ENCODE peak calls at places on chromosomes 7 and 10, in nine cellular contexts. N, U, P, S, R, C, O, G and Z are unnamed samples.

GRCh38 chr10:119897366-119897765 is 4.8 kb downstream of the SEC23IP start:
- DNase-seq in N (no peak), U (no peak), P (no peak), S (no peak), R (no peak), C (no peak), O (no peak), G (no peak), Z (no peak)

GRCh38 chr7:54397836-54398612 is 144.2 kb upstream of the VSTM2A start:
- DNase-seq in N (no peak), U (no peak), P (no peak), S (no peak), R (no peak), C (no peak), O (no peak), G (peak), Z (peak)

GRCh38 chr10:3071405-3072198 is 4.3 kb downstream of the PFKP start:
- DNase-seq in N (no peak), U (peak), P (no peak), S (no peak), R (no peak), C (peak), O (no peak), G (peak), Z (peak)

GRCh38 chr10:132157101-132157500 is 29.6 kb upstream of the DPYSL4 start:
- DNase-seq in N (no peak), U (no peak), P (no peak), S (no peak), R (no peak), C (no peak), O (no peak), G (no peak), Z (no peak)

GRCh38 chr7:115558186-115558585 is 472.4 kb downstream of the TFEC start:
- DNase-seq in N (no peak), U (no peak), P (no peak), S (no peak), R (no peak), C (no peak), O (no peak), G (no peak), Z (no peak)

GRCh38 chr10:126640391-126640790 is 30.1 kb downstream of the C10orf90 start:
- DNase-seq in N (no peak), U (no peak), P (no peak), S (no peak), R (no peak), C (peak), O (no peak), G (peak), Z (peak)

GRCh38 chr10:95260397-95260881 is 30.4 kb downstream of the PDLIM1 start:
- DNase-seq in N (no peak), U (no peak), P (no peak), S (no peak), R (no peak), C (peak), O (no peak), G (no peak), Z (peak)

GRCh38 chr10:30027057-30028005 is 32.1 kb downstream of the JCAD start:
- DNase-seq in N (peak), U (peak), P (peak), S (peak), R (no peak), C (no peak), O (peak), G (peak), Z (peak)

GRCh38 chr10:31484407-31485135 is 165.6 kb downstream of the ZEB1 start:
- DNase-seq in N (no peak), U (no peak), P (no peak), S (no peak), R (no peak), C (no peak), O (no peak), G (peak), Z (no peak)

GRCh38 chr10:132300582-132300981 is 7.2 kb downstream of the STK32C start:
- DNase-seq in N (no peak), U (no peak), P (no peak), S (no peak), R (no peak), C (no peak), O (no peak), G (no peak), Z (no peak)

GRCh38 chr10:3623746-3624145 is 161.3 kb downstream of the KLF6 start:
- DNase-seq in N (no peak), U (no peak), P (no peak), S (no peak), R (no peak), C (no peak), O (no peak), G (no peak), Z (no peak)

GRCh38 chr10:29613791-29614190 is 21.0 kb downstream of the SVIL start:
- DNase-seq in N (no peak), U (no peak), P (no peak), S (no peak), R (no peak), C (no peak), O (no peak), G (no peak), Z (no peak)

GRCh38 chr7:78039791-78040776 is 241.5 kb downstream of the PHTF2 start:
- DNase-seq in N (peak), U (peak), P (no peak), S (peak), R (no peak), C (peak), O (no peak), G (peak), Z (peak)

GRCh38 chr10:60148266-60148840 is 241.3 kb downstream of the ANK3 start:
- DNase-seq in N (peak), U (no peak), P (no peak), S (no peak), R (no peak), C (no peak), O (no peak), G (no peak), Z (no peak)

GRCh38 chr10:67657775-67658174 is 38.2 kb downstream of the CTNNA3 start:
- DNase-seq in N (no peak), U (no peak), P (no peak), S (no peak), R (no peak), C (no peak), O (no peak), G (no peak), Z (no peak)

GRCh38 chr10:12839941-12840611 is 161.4 kb downstream of the CCDC3 start:
- DNase-seq in N (no peak), U (no peak), P (no peak), S (no peak), R (no peak), C (no peak), O (no peak), G (no peak), Z (no peak)

GRCh38 chr7:150781016-150781415 is 19.1 kb downstream of the TMEM176B start:
- DNase-seq in N (no peak), U (no peak), P (no peak), S (no peak), R (no peak), C (no peak), O (no peak), G (peak), Z (no peak)

GRCh38 chr10:78290131-78290750 is 256.6 kb downstream of the RPS24 start:
- DNase-seq in N (no peak), U (no peak), P (no peak), S (no peak), R (no peak), C (no peak), O (no peak), G (no peak), Z (no peak)

GRCh38 chr10:90171014-90171722 is 469.8 kb downstream of the KIF20B start:
- DNase-seq in N (no peak), U (no peak), P (no peak), S (no peak), R (no peak), C (no peak), O (no peak), G (no peak), Z (no peak)

GRCh38 chr10:28047061-28047460 is 48.2 kb upstream of the ODAD2 start:
- DNase-seq in N (no peak), U (no peak), P (no peak), S (no peak), R (no peak), C (no peak), O (no peak), G (no peak), Z (no peak)

GRCh38 chr10:34698979-34699378 is 116.1 kb downstream of the PARD3 start:
- DNase-seq in N (no peak), U (peak), P (no peak), S (no peak), R (no peak), C (peak), O (no peak), G (no peak), Z (no peak)

GRCh38 chr10:125029584-125030242 is 87.8 kb downstream of the ZRANB1 start:
- DNase-seq in N (no peak), U (no peak), P (no peak), S (no peak), R (no peak), C (no peak), O (no peak), G (no peak), Z (no peak)

GRCh38 chr10:52210161-52210560 is 103.9 kb upstream of the DKK1 start:
- DNase-seq in N (no peak), U (no peak), P (no peak), S (no peak), R (no peak), C (no peak), O (no peak), G (no peak), Z (no peak)

GRCh38 chr10:101036726-101037125 is 5.7 kb downstream of the SFXN3 start:
- DNase-seq in N (no peak), U (no peak), P (no peak), S (no peak), R (no peak), C (no peak), O (no peak), G (no peak), Z (no peak)
- TF ChIP-seq POLR2A in N (no peak), U (no peak), P (no peak), S (no peak), R (no peak), C (no peak), O (no peak), G (no peak), Z (no peak)

DNA sequence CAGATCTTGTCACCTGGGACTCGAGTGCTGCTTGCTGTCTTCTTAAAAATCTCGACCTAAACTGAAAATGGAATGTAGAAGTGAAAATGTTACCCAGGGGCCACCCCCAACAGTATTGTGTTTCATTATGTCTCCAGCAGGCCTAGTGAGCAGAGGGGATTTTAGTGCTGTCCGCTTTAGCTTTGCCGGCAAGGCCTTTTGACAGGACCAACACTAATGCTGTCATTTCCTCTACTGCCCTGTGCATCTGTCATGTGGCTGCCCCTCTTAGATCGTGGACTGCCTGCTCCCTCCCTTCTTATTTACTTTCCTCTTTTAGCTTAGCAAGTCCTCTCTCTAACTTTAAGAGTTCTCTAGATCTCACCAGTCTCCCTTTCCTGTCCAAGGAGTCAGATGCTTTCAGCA is 639.9 kb downstream of the AUTS2 start:
- DNase-seq in N (no peak), U (no peak), P (no peak), S (no peak), R (no peak), C (no peak), O (no peak), G (no peak), Z (no peak)
- TF ChIP-seq POLR2A in N (no peak), U (no peak), P (no peak), S (no peak), R (no peak), C (no peak), O (no peak), G (no peak), Z (no peak)

GRCh38 chr10:101060036-101060950 is 1.5 kb upstream of the KAZALD1 start:
- DNase-seq in N (peak), U (peak), P (peak), S (peak), R (peak), C (peak), O (peak), G (peak), Z (peak)
- TF ChIP-seq POLR2A in N (no peak), U (peak), P (no peak), S (no peak), R (no peak), C (peak), O (no peak), G (no peak), Z (peak)

DNA sequence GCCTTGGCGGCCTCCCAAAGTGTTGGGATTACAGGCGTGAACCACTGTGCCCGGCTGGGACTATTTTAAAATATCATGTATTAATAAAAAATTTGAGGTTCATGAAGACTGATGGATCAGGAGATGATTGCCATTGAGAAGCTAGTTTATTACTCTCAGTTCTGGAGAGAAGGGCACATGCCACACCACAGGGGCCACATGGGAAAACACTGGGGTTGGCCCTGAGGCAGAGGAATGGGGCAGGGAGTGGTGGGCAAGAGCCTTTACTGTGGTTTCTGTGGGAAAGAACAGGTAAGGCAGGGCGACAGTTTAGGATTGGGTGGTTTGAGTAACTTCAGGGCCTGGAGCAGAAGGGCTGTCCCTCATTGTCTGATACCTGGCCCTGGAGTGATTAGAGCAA is 6.8 kb upstream of the TBRG4 start:
- DNase-seq in N (no peak), U (no peak), P (no peak), S (no peak), R (no peak), C (no peak), O (no peak), G (no peak), Z (no peak)
- TF ChIP-seq POLR2A in N (no peak), U (no peak), P (no peak), S (no peak), R (no peak), C (no peak), O (no peak), G (no peak), Z (no peak)

GRCh38 chr10:102645741-102646609 is 1.7 kb downstream of the TRIM8 start:
- DNase-seq in N (peak), U (peak), P (peak), S (peak), R (peak), C (peak), O (peak), G (peak), Z (peak)

GRCh38 chr10:102644646-102645387 is 538 bp downstream of the TRIM8 start:
- DNase-seq in N (peak), U (peak), P (peak), S (peak), R (peak), C (no peak), O (peak), G (peak), Z (peak)

GRCh38 chr10:102646610-102647432 is 2.5 kb downstream of the TRIM8 start:
- DNase-seq in N (peak), U (peak), P (peak), S (peak), R (no peak), C (no peak), O (no peak), G (peak), Z (peak)

GRCh38 chr10:102644066-102644645 is at the start of gene TRIM8:
- DNase-seq in N (peak), U (no peak), P (peak), S (no peak), R (no peak), C (no peak), O (no peak), G (peak), Z (peak)

DNA sequence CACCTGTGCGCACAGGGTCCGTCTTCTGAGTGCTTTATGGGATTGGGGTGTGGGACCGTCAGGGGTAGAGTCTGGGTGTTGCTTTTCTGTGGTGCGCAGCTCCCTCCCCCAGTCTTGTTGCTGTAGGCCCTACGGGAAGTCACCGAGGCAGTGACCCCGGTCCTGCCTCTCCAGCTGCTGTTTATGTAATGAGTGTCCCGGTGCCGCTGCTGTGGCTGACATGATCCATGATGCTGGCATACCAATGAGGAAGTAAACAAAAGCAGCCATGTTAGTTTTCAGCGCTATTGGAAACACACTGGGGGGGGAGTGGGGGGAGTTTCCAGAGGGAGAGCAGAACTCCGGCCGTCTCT is 1.1 kb downstream of the TRIM8 start:
- DNase-seq in N (peak), U (peak), P (peak), S (peak), R (peak), C (no peak), O (no peak), G (peak), Z (peak)
- TF ChIP-seq POLR2A in N (peak), U (no peak), P (no peak), S (no peak), R (no peak), C (no peak), O (no peak), G (no peak), Z (no peak)

GRCh38 chr10:69087600-69088470 is at the start of gene SRGN:
- DNase-seq in N (peak), U (no peak), P (peak), S (peak), R (peak), C (peak), O (peak), G (peak), Z (peak)

GRCh38 chr10:69090687-69091450 is 3.0 kb downstream of the SRGN start:
- DNase-seq in N (no peak), U (no peak), P (no peak), S (no peak), R (no peak), C (no peak), O (no peak), G (peak), Z (peak)

GRCh38 chr10:69088471-69088769 is 517 bp downstream of the SRGN start:
- DNase-seq in N (no peak), U (no peak), P (no peak), S (no peak), R (no peak), C (no peak), O (no peak), G (no peak), Z (peak)

GRCh38 chr10:69088801-69089501 is 1.0 kb downstream of the SRGN start:
- DNase-seq in N (no peak), U (no peak), P (no peak), S (no peak), R (no peak), C (peak), O (no peak), G (peak), Z (peak)

DNA sequence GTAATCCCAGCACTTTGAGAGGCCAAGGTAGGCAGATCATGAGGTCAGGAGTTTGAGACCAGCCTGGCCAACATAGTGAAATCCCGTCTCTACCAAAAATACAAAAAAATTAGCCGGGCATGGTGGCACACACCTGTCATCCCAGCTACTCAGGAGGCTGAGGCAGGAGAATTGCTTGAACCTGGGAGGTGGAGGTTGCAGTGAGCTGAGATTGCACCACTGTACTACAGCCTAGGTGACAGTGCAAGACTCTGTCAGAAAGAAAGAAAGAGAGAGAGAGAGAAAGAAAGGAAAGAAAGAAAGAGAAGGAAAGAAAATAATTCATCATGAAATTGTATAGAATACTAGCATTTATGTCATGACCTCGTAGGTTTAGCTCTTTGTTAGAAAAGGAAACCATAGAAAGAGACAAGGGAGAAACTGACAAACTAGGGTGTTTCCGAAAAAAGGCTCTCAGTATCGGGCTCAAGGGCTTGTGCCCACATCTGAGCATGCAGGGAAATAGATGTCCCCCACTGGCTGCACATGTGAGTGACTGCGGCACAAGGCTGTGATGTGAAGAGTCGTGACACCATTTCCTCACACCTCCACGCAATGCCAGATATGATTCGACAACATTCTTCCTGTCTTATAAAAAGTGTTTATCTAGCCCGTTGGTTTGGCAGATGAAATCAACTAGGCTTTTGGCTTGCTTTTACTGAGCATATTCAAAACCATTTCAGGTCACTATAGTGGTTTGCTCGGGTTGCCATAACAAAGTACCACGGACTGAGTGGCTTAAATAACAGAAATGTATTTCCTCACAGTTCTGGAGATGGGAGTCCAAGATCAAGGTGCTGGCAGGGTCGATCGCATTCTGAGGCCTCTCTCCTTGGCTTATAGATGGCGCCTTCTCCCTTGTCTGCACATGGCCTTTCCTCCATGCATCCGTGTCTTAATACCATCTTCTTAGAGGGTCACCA is 2.0 kb downstream of the SRGN start:
- DNase-seq in N (peak), U (no peak), P (no peak), S (no peak), R (no peak), C (no peak), O (no peak), G (peak), Z (peak)
- TF ChIP-seq POLR2A in N (peak), U (no peak), P (no peak), S (no peak), R (no peak), C (no peak), O (no peak), G (peak), Z (peak)

DNA sequence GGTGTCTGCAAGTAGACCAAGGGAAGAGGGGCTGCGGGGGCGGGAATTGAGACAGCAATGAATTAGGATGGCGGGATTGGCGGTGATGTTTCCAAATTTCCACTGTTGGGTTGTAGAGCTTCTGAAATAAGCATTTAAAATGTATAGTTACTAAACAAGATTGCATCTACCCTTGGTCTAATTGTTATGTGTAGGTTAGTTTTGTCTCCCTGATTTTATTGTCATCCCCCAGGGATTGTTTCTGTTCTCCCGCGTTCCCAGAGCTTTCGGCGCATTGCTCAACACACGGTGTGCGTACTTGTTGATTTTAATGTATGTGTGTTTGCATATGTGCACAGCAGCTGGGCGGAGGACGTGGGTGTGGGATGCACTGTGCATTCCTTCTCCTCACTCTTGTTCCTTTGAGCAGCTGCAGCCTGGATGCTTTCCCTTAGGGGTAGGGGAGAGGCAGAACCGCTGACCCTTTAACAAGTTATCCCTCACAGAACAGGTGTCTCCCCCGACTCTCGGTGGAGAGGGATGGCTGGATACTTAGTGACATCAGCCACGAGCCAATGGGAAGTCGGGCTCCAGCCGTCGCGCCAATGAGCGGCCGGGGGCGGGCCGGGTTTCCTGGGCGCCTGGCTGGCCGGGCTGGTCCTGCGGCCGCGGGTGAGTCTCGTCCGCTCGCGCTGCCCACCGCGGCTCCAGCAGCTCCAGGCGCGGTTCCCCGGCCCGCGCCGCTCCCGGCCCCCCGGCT is at the start of gene TSPAN33:
- DNase-seq in N (peak), U (peak), P (peak), S (peak), R (peak), C (peak), O (no peak), G (peak), Z (peak)
- TF ChIP-seq POLR2A in N (no peak), U (no peak), P (no peak), S (no peak), R (no peak), C (peak), O (no peak), G (no peak), Z (no peak)

GRCh38 chr7:158907390-158907789 is 51.0 kb downstream of the DYNC2I1 start:
- DNase-seq in N (no peak), U (no peak), P (no peak), S (no peak), R (no peak), C (no peak), O (no peak), G (no peak), Z (no peak)
- TF ChIP-seq POLR2A in N (no peak), U (no peak), P (no peak), S (no peak), R (no peak), C (no peak), O (no peak), G (no peak), Z (no peak)

GRCh38 chr7:49706106-49706505 is 67.3 kb upstream of the VWC2 start:
- DNase-seq in N (no peak), U (no peak), P (no peak), S (no peak), R (no peak), C (no peak), O (no peak), G (no peak), Z (no peak)
- TF ChIP-seq POLR2A in N (no peak), U (no peak), P (no peak), S (no peak), R (no peak), C (no peak), O (no peak), G (no peak), Z (no peak)